ENCODE peak calls at places on chromosomes 5 and 9, in six cellular contexts. O, M, P, H, G and F are unnamed samples.

GRCh38 chr9:91771027-91771426 is 179.0 kb downstream of the ROR2 start:
- DNase-seq in G (no peak), O (no peak), M (peak; percentile 50), P (no peak), H (no peak), F (no peak)

GRCh38 chr5:175443514-175444059 is 395 bp downstream of the DRD1 start:
- DNase-seq in P (no peak), H (no peak), G (no peak), O (no peak), M (no peak), F (no peak)

GRCh38 chr5:131193106-131193505 is 22.4 kb downstream of the LYRM7 start:
- DNase-seq in G (no peak), H (no peak), P (no peak), M (no peak), O (no peak), F (no peak)

GRCh38 chr9:38160613-38161215 is 91.7 kb upstream of the SHB start:
- DNase-seq in G (peak; percentile 52), M (peak; percentile 63), H (peak; percentile 63), O (no peak), P (peak; percentile 41), F (peak; percentile 27)

GRCh38 chr5:74173260-74173659 is 467.3 kb downstream of the ENC1 start:
- DNase-seq in H (no peak), P (no peak), M (no peak), G (no peak), O (peak; percentile 6), F (no peak)

GRCh38 chr5:111511174-111512025 is 935 bp downstream of the STARD4 start:
- DNase-seq in G (no peak), O (no peak), M (no peak), H (no peak), P (no peak), F (no peak)

GRCh38 chr5:91938441-91938840 is 555.3 kb upstream of the ARRDC3 start:
- DNase-seq in P (no peak), M (no peak), H (no peak), O (no peak), G (no peak), F (no peak)

GRCh38 chr9:73855206-73855605 is 641.9 kb upstream of the RORB start:
- DNase-seq in O (no peak), G (no peak), M (no peak), H (no peak), P (no peak), F (no peak)

GRCh38 chr9:131781069-131781468 is 41.2 kb upstream of the RAPGEF1 start:
- DNase-seq in P (no peak), G (no peak), O (no peak), H (no peak), M (no peak), F (no peak)

GRCh38 chr5:83255268-83255667 is 177.9 kb downstream of the XRCC4 start:
- DNase-seq in M (no peak), G (no peak), H (no peak), O (no peak), P (no peak), F (no peak)

GRCh38 chr5:178388381-178389030 is 155.9 kb upstream of the PHYKPL start:
- DNase-seq in H (no peak), O (no peak), G (no peak), P (no peak), M (no peak), F (no peak)

GRCh38 chr5:12467799-12468198 is 563.6 kb upstream of the CTNND2 start:
- DNase-seq in G (no peak), H (no peak), O (no peak), M (no peak), P (no peak), F (no peak)

GRCh38 chr9:121317737-121318630 is 50.0 kb downstream of the GSN start:
- DNase-seq in M (no peak), G (no peak), P (no peak), O (no peak), H (no peak), F (no peak)

GRCh38 chr5:80975065-80975464 is 14.9 kb downstream of the RASGRF2 start:
- DNase-seq in M (no peak), P (no peak), O (no peak), G (no peak), H (no peak), F (no peak)

GRCh38 chr5:94159144-94159543 is 417.7 kb upstream of the POU5F2 start:
- DNase-seq in G (no peak), M (no peak), O (no peak), H (no peak), P (no peak), F (no peak)

GRCh38 chr9:83456226-83456625 is 82.0 kb downstream of the FRMD3 start:
- DNase-seq in P (no peak), O (no peak), H (no peak), G (no peak), M (no peak), F (no peak)

GRCh38 chr9:4315582-4316215 is 15.8 kb upstream of the GLIS3 start:
- DNase-seq in M (peak; percentile 74), O (peak; percentile 10), P (peak; percentile 81), G (peak; percentile 51), H (peak; percentile 78), F (peak; percentile 27)

GRCh38 chr5:88942967-88943291 is 59.9 kb upstream of the MEF2C start:
- DNase-seq in P (no peak), H (no peak), O (no peak), G (no peak), M (no peak), F (no peak)

GRCh38 chr9:136122425-136123383 is 4.0 kb upstream of the TMEM250 start:
- DNase-seq in G (peak; percentile 87), M (peak; percentile 68), P (peak; percentile 74), H (peak; percentile 80), O (no peak), F (peak; percentile 85)

GRCh38 chr5:159819671-159820411 is 96.4 kb upstream of the ADRA1B start:
- DNase-seq in H (no peak), M (peak; percentile 36), G (no peak), P (no peak), O (no peak), F (no peak)

GRCh38 chr5:158139161-158139560 is 280.2 kb upstream of the CLINT1 start:
- DNase-seq in H (no peak), G (no peak), O (no peak), M (no peak), P (no peak), F (no peak)

GRCh38 chr9:14618851-14619250 is 74.4 kb downstream of the ZDHHC21 start:
- DNase-seq in G (no peak), M (no peak), P (no peak), H (no peak), O (no peak), F (no peak)

GRCh38 chr5:61637566-61637965 is 305.5 kb downstream of the ZSWIM6 start:
- DNase-seq in O (no peak), P (no peak), H (no peak), G (no peak), M (no peak), F (no peak)

GRCh38 chr5:14871084-14871572 is 450 bp downstream of the ANKH start:
- DNase-seq in G (peak; percentile 8), P (peak; percentile 12), H (peak; percentile 25), O (no peak), M (peak; percentile 12), F (no peak)

GRCh38 chr9:92974161-92974661 is 26.9 kb downstream of the FGD3 start:
- DNase-seq in H (no peak), M (no peak), O (no peak), P (peak; percentile 86), G (no peak), F (no peak)

GRCh38 chr9:128550770-128551651 is 1.4 kb upstream of the SPTAN1 start:
- DNase-seq in O (no peak), H (no peak), G (no peak), P (no peak), M (peak; percentile 19), F (no peak)

GRCh38 chr5:608286-609087 is 3.7 kb upstream of the CEP72 start:
- DNase-seq in O (no peak), H (no peak), P (no peak), M (no peak), G (no peak), F (no peak)

GRCh38 chr5:131423056-131423455 is 159.2 kb downstream of the CDC42SE2 start:
- DNase-seq in H (no peak), M (no peak), G (no peak), O (no peak), P (no peak), F (no peak)

GRCh38 chr5:40572947-40573346 is 106.8 kb upstream of the PTGER4 start:
- DNase-seq in G (no peak), O (no peak), H (no peak), M (peak; percentile 17), P (no peak), F (no peak)

GRCh38 chr9:12777149-12778010 is 2.6 kb downstream of the LURAP1L start:
- DNase-seq in M (no peak), H (no peak), O (no peak), P (no peak), G (no peak), F (no peak)

GRCh38 chr9:7901676-7902075 is 102.1 kb upstream of the DMAC1 start:
- DNase-seq in H (no peak), G (no peak), P (no peak), M (no peak), O (no peak), F (no peak)

GRCh38 chr5:5919411-5919810 is 458.9 kb downstream of the MED10 start:
- DNase-seq in P (no peak), G (no peak), O (no peak), M (no peak), H (no peak), F (no peak)

GRCh38 chr5:65305913-65306312 is 175.8 kb downstream of the ADAMTS6 start:
- DNase-seq in M (no peak), G (no peak), O (no peak), H (no peak), P (no peak), F (no peak)